ENCODE peak calls at places on chromosomes 16 and 17, in ten cellular contexts. Q is GM20000, N is A549, Z is heart right ventricle, U is GM13976, B is GM12865, L is WERI-Rb-1, F is foreskin keratinocyte, K is left lung, C is heart left ventricle. X is an unnamed sample.

GRCh38 chr17:15422392-15422957 is 44.9 kb downstream of the CDRT4 start:
- DNase-seq in Q (no peak), N (no peak), Z (no peak), U (no peak), B (no peak), L (no peak), F (peak; percentile 64), K (no peak), C (no peak), X (no peak)

GRCh38 chr16:1337486-1337885 is 4.0 kb downstream of the BAIAP3 start:
- DNase-seq in Q (no peak), N (no peak), Z (no peak), U (no peak), B (no peak), L (no peak), F (no peak), K (no peak), C (no peak), X (no peak)

GRCh38 chr17:69503711-69504110 is 89.2 kb downstream of the MAP2K6 start:
- DNase-seq in Q (peak; percentile 51), N (no peak), Z (no peak), U (peak; percentile 57), B (peak; percentile 83), L (no peak), F (no peak), K (no peak), C (no peak), X (no peak)

GRCh38 chr17:58082341-58082869 is 814 bp upstream of the DYNLL2 start:
- DNase-seq in Q (no peak), N (no peak), Z (no peak), U (no peak), B (no peak), L (no peak), F (no peak), K (no peak), C (no peak), X (no peak)

GRCh38 chr17:1211287-1211686 is 31.5 kb upstream of the ABR start:
- DNase-seq in Q (no peak), N (no peak), Z (no peak), U (no peak), B (no peak), L (no peak), F (no peak), K (no peak), C (no peak), X (no peak)

GRCh38 chr16:56295739-56296527 is 104.6 kb downstream of the GNAO1 start:
- DNase-seq in Q (no peak), N (no peak), Z (no peak), U (no peak), B (no peak), L (no peak), F (no peak), K (no peak), C (no peak), X (no peak)

GRCh38 chr16:88782454-88783390 is 2.3 kb downstream of the PIEZO1 start:
- DNase-seq in Q (no peak), N (no peak), Z (peak; percentile 15), U (no peak), B (peak; percentile 53), L (no peak), F (peak; percentile 92), K (peak; percentile 82), C (no peak), X (peak; percentile 89)

GRCh38 chr16:87790278-87791023 is 24.7 kb upstream of the KLHDC4 start:
- DNase-seq in Q (no peak), N (peak; percentile 94), Z (peak; percentile 46), U (no peak), B (no peak), L (no peak), F (peak; percentile 87), K (no peak), C (peak; percentile 58), X (no peak)

GRCh38 chr17:80252871-80253270 is 7.8 kb upstream of the RNF213 start:
- DNase-seq in Q (peak; percentile 82), N (peak; percentile 88), Z (peak; percentile 52), U (peak; percentile 86), B (peak; percentile 83), L (peak; percentile 92), F (no peak), K (peak; percentile 95), C (peak; percentile 48), X (peak; percentile 89)
- TF ChIP-seq CTCF in Q (peak; percentile 54), N (peak; percentile 77), Z (peak; percentile 44), U (peak; percentile 40), B (peak; percentile 80), L (peak; percentile 90), F (peak; percentile 97), K (peak; percentile 70), C (peak; percentile 33), X (peak; percentile 61)

GRCh38 chr16:67437513-67437912 is 6.6 kb downstream of the HSD11B2 start:
- DNase-seq in Q (peak; percentile 52), N (no peak), Z (no peak), U (no peak), B (peak; percentile 36), L (no peak), F (no peak), K (no peak), C (no peak), X (peak; percentile 40)

GRCh38 chr16:67436640-67437193 is 5.8 kb downstream of the HSD11B2 start:
- DNase-seq in Q (no peak), N (no peak), Z (no peak), U (no peak), B (no peak), L (no peak), F (no peak), K (no peak), C (no peak), X (no peak)

GRCh38 chr16:67433131-67433719 is 2.3 kb downstream of the HSD11B2 start:
- DNase-seq in Q (no peak), N (no peak), Z (no peak), U (no peak), B (no peak), L (no peak), F (no peak), K (no peak), C (no peak), X (no peak)

GRCh38 chr16:67438098-67438791 is 7.3 kb downstream of the HSD11B2 start:
- DNase-seq in Q (no peak), N (no peak), Z (no peak), U (no peak), B (no peak), L (no peak), F (no peak), K (no peak), C (no peak), X (no peak)

DNA sequence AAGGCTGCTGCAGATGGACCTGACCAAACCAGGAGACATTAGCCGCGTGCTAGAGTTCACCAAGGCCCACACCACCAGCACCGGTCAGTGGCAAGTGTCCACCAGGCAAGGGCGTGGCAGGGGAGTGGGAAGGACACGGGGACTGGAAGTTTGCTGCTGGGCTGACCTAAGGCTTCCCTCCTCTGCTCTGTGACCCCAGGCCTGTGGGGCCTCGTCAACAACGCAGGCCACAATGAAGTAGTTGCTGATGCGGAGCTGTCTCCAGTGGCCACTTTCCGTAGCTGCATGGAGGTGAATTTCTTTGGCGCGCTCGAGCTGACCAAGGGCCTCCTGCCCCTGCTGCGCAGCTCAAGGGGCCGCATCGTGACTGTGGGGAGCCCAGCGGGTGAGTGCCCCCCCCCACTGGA is 4.8 kb downstream of the HSD11B2 start:
- DNase-seq in Q (no peak), N (no peak), Z (no peak), U (no peak), B (no peak), L (no peak), F (no peak), K (no peak), C (no peak), X (no peak)
- TF ChIP-seq CTCF in Q (no peak), N (no peak), Z (no peak), U (no peak), B (no peak), L (no peak), F (no peak), K (no peak), C (no peak), X (no peak)

GRCh38 chr17:18141210-18141803 is 32.8 kb downstream of the MYO15A start:
- DNase-seq in Q (peak; percentile 79), N (peak; percentile 64), Z (no peak), U (peak; percentile 81), B (peak; percentile 59), L (no peak), F (peak; percentile 29), K (no peak), C (no peak), X (peak; percentile 66)

GRCh38 chr17:18139092-18139491 is 30.5 kb downstream of the MYO15A start:
- DNase-seq in Q (no peak), N (no peak), Z (no peak), U (no peak), B (no peak), L (no peak), F (no peak), K (no peak), C (no peak), X (no peak)

GRCh38 chr17:18140648-18141047 is 32.1 kb downstream of the MYO15A start:
- DNase-seq in Q (no peak), N (no peak), Z (no peak), U (no peak), B (no peak), L (no peak), F (no peak), K (no peak), C (no peak), X (no peak)

GRCh38 chr17:18139498-18139897 is 30.9 kb downstream of the MYO15A start:
- DNase-seq in Q (no peak), N (no peak), Z (no peak), U (no peak), B (no peak), L (no peak), F (no peak), K (no peak), C (no peak), X (no peak)

DNA sequence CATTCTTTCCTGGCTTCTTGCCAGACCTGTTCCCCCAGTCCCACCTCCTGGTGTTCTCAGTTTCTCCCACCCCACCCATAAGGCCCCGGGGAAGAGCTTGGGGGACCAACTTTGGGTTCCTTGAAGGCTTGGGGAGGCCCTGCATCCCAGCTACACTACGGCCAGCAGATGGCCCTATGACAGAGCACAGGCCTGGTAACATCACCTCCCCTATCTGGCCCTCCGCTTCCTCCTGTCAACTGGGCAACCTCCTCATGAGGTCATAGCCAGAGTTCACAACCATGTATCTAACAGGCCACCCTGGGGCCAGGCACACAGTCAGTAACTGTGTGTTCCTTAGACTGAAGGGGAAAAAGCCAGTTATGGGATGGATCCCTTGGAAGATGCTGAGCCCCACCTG is 31.4 kb downstream of the MYO15A start:
- DNase-seq in Q (no peak), N (peak; percentile 57), Z (no peak), U (peak; percentile 74), B (peak; percentile 27), L (peak; percentile 30), F (no peak), K (no peak), C (no peak), X (no peak)
- TF ChIP-seq CTCF in Q (peak; percentile 25), N (peak; percentile 26), Z (no peak), U (peak; percentile 48), B (peak; percentile 30), L (peak; percentile 57), F (peak; percentile 35), K (no peak), C (no peak), X (no peak)

DNA sequence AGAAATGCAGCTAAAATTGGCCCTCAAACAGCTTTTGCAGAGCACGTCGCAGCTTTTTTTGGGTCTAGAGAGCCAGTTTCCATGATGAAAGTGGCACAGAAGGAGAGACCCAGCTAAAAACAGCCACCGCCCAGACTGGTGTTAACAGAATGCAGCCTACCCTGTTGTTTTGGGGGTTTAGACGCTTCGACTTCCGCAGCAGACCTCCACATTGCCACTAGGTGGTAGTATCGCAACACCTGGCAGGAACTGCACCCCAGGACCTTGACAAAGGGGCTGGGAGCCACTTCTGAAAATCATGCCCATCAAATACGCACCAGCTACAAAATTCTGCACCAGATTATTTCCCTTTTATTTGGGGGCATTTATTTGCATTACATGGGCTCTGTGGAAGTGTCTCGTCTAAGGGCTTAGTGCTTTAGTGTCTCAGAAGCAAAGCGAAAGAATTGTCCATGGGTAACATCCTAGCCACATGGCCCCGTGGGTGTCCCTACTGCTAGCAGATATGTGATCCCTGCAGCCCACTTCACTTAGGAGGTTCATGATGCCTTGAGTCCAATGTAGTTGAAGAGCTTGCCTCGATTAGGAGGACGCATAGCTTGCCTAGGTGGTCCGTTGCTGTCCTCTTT is 167.1 kb downstream of the HAPSTR1 start:
- DNase-seq in Q (peak; percentile 50), N (peak; percentile 52), Z (peak; percentile 17), U (peak; percentile 68), B (peak; percentile 71), L (peak; percentile 77), F (no peak), K (no peak), C (peak; percentile 32), X (peak; percentile 46)
- TF ChIP-seq CTCF in Q (peak; percentile 58), N (peak; percentile 70), Z (peak; percentile 70), U (peak; percentile 58), B (peak; percentile 84), L (peak; percentile 92), F (peak; percentile 64), K (peak; percentile 36), C (peak; percentile 72), X (peak; percentile 74)

X was measured in activated CD8-positive, alpha-beta T cell treated with anti-CD3 and anti-CD28 coated beads for 36 hours.